ENCODE peak calls at places on chromosome 2, in ten cellular contexts. M is sigmoid colon, F is stomach, N is suprapubic skin, T is tibial nerve, K is transverse colon, S is A549, L is K562, Z is ovary, D is HepG2. E is an unnamed sample.

GRCh38 chr2:86790828-86791561 is at the start of gene CD8A:
- DNase-seq in N (no peak), L (no peak), Z (no peak), T (no peak), F (no peak), D (no peak), S (no peak), K (no peak), M (no peak), E (peak; percentile 76)

GRCh38 chr2:221518201-221518936 is 53.7 kb downstream of the EPHA4 start:
- DNase-seq in M (no peak), K (no peak), N (no peak), D (no peak), L (no peak), Z (no peak), T (no peak), S (no peak), F (no peak), E (no peak)

GRCh38 chr2:83305758-83306378 is 1153.2 kb downstream of the SUCLG1 start:
- DNase-seq in M (no peak), D (no peak), L (no peak), S (no peak), N (no peak), K (no peak), Z (no peak), F (no peak), T (no peak), E (no peak)

GRCh38 chr2:25570161-25570840 is 103.1 kb downstream of the DTNB start:
- DNase-seq in L (no peak), K (no peak), N (no peak), M (no peak), D (no peak), T (peak; percentile 36), F (no peak), Z (no peak), S (no peak), E (no peak)

GRCh38 chr2:42879116-42879705 is 86.8 kb upstream of the HAAO start:
- DNase-seq in L (no peak), K (no peak), N (peak; percentile 56), T (no peak), D (no peak), S (no peak), M (no peak), Z (no peak), F (no peak), E (no peak)

GRCh38 chr2:62333961-62334360 is 138.0 kb downstream of the B3GNT2 start:
- DNase-seq in M (no peak), S (no peak), K (no peak), Z (no peak), L (no peak), F (no peak), N (no peak), D (no peak), T (no peak), E (no peak)

GRCh38 chr2:1586251-1586945 is 157.9 kb downstream of the PXDN start:
- DNase-seq in Z (no peak), M (no peak), D (no peak), L (no peak), N (no peak), S (no peak), T (no peak), F (no peak), K (no peak), E (no peak)

GRCh38 chr2:44168684-44169154 is at the start of gene PPM1B:
- DNase-seq in Z (peak; percentile 99), N (peak; percentile 100), M (peak; percentile 100), K (peak; percentile 99), F (no peak), D (no peak), S (no peak), L (peak; percentile 97), T (peak; percentile 98), E (peak; percentile 99)

GRCh38 chr2:130845507-130846085 is 8.9 kb downstream of the ARHGEF4 start:
- DNase-seq in D (no peak), L (no peak), S (no peak), K (no peak), M (no peak), T (no peak), F (no peak), Z (no peak), N (no peak), E (no peak)

GRCh38 chr2:24456610-24457556 is 34.2 kb upstream of the NCOA1 start:
- DNase-seq in K (peak; percentile 54), M (peak; percentile 92), L (peak; percentile 78), D (no peak), F (peak; percentile 30), Z (peak; percentile 80), T (peak; percentile 83), S (peak; percentile 62), N (peak; percentile 82), E (no peak)

GRCh38 chr2:57855207-57855606 is 191.4 kb upstream of the VRK2 start:
- DNase-seq in S (no peak), M (no peak), K (no peak), Z (no peak), L (no peak), D (no peak), F (no peak), T (no peak), N (no peak), E (no peak)

GRCh38 chr2:130332271-130333073 is 10.2 kb upstream of the IMP4 start:
- DNase-seq in F (peak; percentile 69), D (peak; percentile 54), Z (peak; percentile 80), K (peak; percentile 79), T (peak; percentile 69), L (peak; percentile 75), S (peak; percentile 52), N (peak; percentile 80), M (peak; percentile 88), E (peak; percentile 87)

GRCh38 chr2:32425719-32426141 is 68.9 kb downstream of the BIRC6 start:
- DNase-seq in M (no peak), N (no peak), Z (no peak), F (no peak), K (no peak), T (no peak), L (no peak), D (no peak), S (no peak), E (no peak)

GRCh38 chr2:214135966-214136365 is 274.9 kb upstream of the VWC2L start:
- DNase-seq in L (no peak), S (no peak), F (no peak), N (no peak), Z (no peak), T (no peak), D (no peak), M (no peak), K (no peak), E (no peak)
- TF ChIP-seq EP300 in L (no peak), S (no peak), F (no peak), N (no peak), Z (no peak), T (no peak), D (no peak), M (no peak), K (no peak), E (no peak)

GRCh38 chr2:126749537-126749936 is 93.6 kb downstream of the GYPC start:
- DNase-seq in F (no peak), D (no peak), Z (no peak), T (no peak), K (no peak), M (no peak), S (no peak), L (no peak), N (no peak), E (no peak)
- TF ChIP-seq CTCF in F (no peak), D (no peak), Z (no peak), T (no peak), K (no peak), M (no peak), S (no peak), L (peak; percentile 73), N (no peak), E (no peak)

GRCh38 chr2:64228126-64228678 is 84.0 kb upstream of the PELI1 start:
- DNase-seq in Z (peak; percentile 69), T (peak; percentile 59), N (peak; percentile 81), M (peak; percentile 92), S (peak; percentile 79), F (peak; percentile 75), K (peak; percentile 85), D (peak; percentile 29), L (peak; percentile 62), E (peak; percentile 92)
- TF ChIP-seq EP300 in Z (no peak), T (peak; percentile 43), N (no peak), M (no peak), S (no peak), F (no peak), K (no peak), D (no peak), L (no peak), E (no peak)

GRCh38 chr2:105181282-105181681 is 60.3 kb upstream of the GPR45 start:
- DNase-seq in T (no peak), Z (no peak), K (no peak), D (no peak), S (no peak), M (no peak), L (no peak), N (no peak), F (no peak), E (no peak)

GRCh38 chr2:105177546-105178254 is 63.8 kb upstream of the GPR45 start:
- DNase-seq in T (no peak), K (no peak), D (no peak), M (no peak), N (no peak), S (no peak), L (no peak), Z (no peak), F (no peak), E (peak; percentile 23)

GRCh38 chr2:105177008-105177407 is 64.5 kb upstream of the GPR45 start:
- DNase-seq in M (no peak), D (no peak), F (no peak), N (no peak), T (no peak), K (no peak), L (no peak), S (no peak), Z (no peak), E (no peak)

GRCh38 chr2:105180491-105180972 is 61.0 kb upstream of the GPR45 start:
- DNase-seq in N (no peak), T (no peak), K (peak; percentile 56), Z (no peak), F (no peak), M (no peak), S (no peak), D (no peak), L (no peak), E (no peak)

DNA sequence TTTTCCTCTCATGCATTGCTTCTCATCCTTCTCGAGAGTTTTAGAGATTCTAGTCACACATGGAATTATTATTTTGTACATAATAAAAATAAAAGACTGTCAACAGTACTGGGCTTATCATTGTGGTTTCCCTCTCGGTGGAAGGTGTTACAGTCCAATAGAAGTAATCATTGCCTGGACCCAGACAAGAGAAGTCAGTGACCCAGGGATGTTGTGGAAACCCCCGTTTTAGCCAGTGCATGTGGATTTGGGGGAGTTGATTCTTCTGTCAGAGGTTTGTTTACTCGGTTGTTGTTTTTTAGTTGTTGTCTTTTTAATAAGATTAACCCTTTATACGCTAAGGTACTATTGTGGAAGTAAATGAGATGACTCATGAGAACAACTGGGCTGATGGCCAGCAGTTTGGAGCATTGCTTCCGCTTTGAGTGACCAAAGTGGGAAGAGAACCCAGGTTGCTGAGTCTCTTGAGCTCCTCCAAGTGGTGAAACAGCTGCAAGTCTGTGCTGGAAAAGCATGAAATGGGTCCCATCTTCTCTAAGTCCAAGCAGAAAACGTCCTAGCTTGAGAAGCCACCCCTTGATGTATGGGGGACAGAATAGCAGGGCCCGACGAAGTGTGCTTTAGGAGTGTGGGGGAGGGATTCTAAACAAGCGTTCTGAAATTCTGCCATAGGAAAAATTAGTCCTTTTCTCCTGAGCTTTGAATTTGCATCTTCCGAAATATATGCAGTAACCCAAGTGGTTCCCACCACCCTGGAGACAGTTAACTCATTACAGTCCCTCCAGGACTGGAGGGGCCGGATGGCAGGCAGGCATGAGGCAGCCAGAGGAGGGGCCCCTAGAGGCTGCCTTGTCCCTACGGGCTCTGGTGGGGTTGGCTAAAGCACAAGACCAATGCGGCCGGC is 61.8 kb upstream of the GPR45 start:
- DNase-seq in Z (peak; percentile 17), M (no peak), L (peak; percentile 58), T (no peak), F (peak; percentile 50), S (peak; percentile 65), D (peak; percentile 51), N (no peak), K (peak; percentile 55), E (peak; percentile 59)
- TF ChIP-seq CTCF in Z (no peak), M (no peak), L (peak; percentile 79), T (no peak), F (peak; percentile 23), S (peak; percentile 60), D (peak; percentile 61), N (no peak), K (peak; percentile 37), E (peak; percentile 18)